ENCODE peak calls at places on chromosome 4, in four cellular contexts. E is suprapubic skin, J is IMR-90, A is breast epithelium. L is an unnamed sample.
A peak's percentile ranks its signal among the peaks of the same experiment; 100 is the strongest.

GRCh38 chr4:150849016-150849415 is 166.1 kb downstream of the LRBA start:
- DNase-seq in E (no peak), A (no peak), J (no peak), L (no peak)

GRCh38 chr4:102420563-102421221 is 75.4 kb upstream of the SLC39A8 start:
- DNase-seq in J (peak; percentile 26), A (no peak), E (no peak), L (no peak)

GRCh38 chr4:43251760-43252317 is 359.3 kb downstream of the GRXCR1 start:
- DNase-seq in J (peak; percentile 15), A (no peak), E (no peak), L (no peak)

GRCh38 chr4:185096032-185096653 is 46.9 kb upstream of the SLC25A4 start:
- DNase-seq in A (no peak), J (peak; percentile 31), E (no peak), L (no peak)

GRCh38 chr4:8775751-8776355 is 95.8 kb downstream of the HMX1 start:
- DNase-seq in A (no peak), E (peak; percentile 29), J (no peak), L (no peak)

GRCh38 chr4:168449740-168450442 is 30.4 kb downstream of the DDX60L start:
- DNase-seq in E (peak; percentile 81), J (peak; percentile 83), A (no peak), L (no peak)

GRCh38 chr4:42150653-42151567 is 1.5 kb downstream of the BEND4 start:
- DNase-seq in J (no peak), E (no peak), A (no peak), L (no peak)

GRCh38 chr4:39348371-39349265 is 17.5 kb downstream of the RFC1 start:
- DNase-seq in J (peak; percentile 56), A (no peak), E (no peak), L (no peak)

GRCh38 chr4:52234539-52235174 is 183.6 kb downstream of the SPATA18 start:
- DNase-seq in J (peak; percentile 37), A (no peak), E (no peak), L (no peak)

GRCh38 chr4:175560628-175561027 is 251.4 kb downstream of the GPM6A start:
- DNase-seq in E (no peak), A (no peak), J (peak; percentile 5), L (no peak)

GRCh38 chr4:26076896-26077295 is 162.9 kb downstream of the SMIM20 start:
- DNase-seq in E (no peak), A (no peak), J (peak; percentile 73), L (no peak)

GRCh38 chr4:184348311-184349233 is 125.8 kb downstream of the IRF2 start:
- DNase-seq in A (no peak), E (no peak), J (peak; percentile 90), L (no peak)

GRCh38 chr4:158013858-158014257 is 159.0 kb downstream of the GASK1B start:
- DNase-seq in A (no peak), E (no peak), J (peak; percentile 85), L (no peak)

GRCh38 chr4:128385683-128386304 is 98.2 kb upstream of the PGRMC2 start:
- DNase-seq in J (peak; percentile 80), A (no peak), E (no peak), L (no peak)

GRCh38 chr4:143337600-143338287 is 1.1 kb downstream of the GAB1 start:
- DNase-seq in A (peak; percentile 24), E (no peak), J (peak; percentile 58), L (no peak)

GRCh38 chr4:183801460-183802168 is 103.5 kb upstream of the STOX2 start:
- DNase-seq in A (no peak), J (no peak), E (no peak), L (no peak)

GRCh38 chr4:188821500-188821899 is 682.3 kb downstream of the TRIML1 start:
- DNase-seq in E (no peak), J (no peak), A (no peak), L (no peak)

GRCh38 chr4:181952478-181952877 is 290.7 kb upstream of the TENM3 start:
- DNase-seq in E (no peak), J (peak; percentile 96), A (peak; percentile 21), L (no peak)

GRCh38 chr4:81085291-81085690 is 54.8 kb downstream of the BMP3 start:
- DNase-seq in A (no peak), E (no peak), J (no peak), L (no peak)

GRCh38 chr4:57211131-57211530 is 100.9 kb upstream of the IGFBP7 start:
- DNase-seq in E (no peak), A (no peak), J (no peak), L (no peak)

GRCh38 chr4:73735231-73735630 is 5.1 kb upstream of the CXCL8 start:
- DNase-seq in E (no peak), A (no peak), J (peak; percentile 79), L (no peak)

GRCh38 chr4:181432347-181432746 is 810.9 kb upstream of the TENM3 start:
- DNase-seq in E (no peak), A (no peak), J (no peak), L (no peak)

GRCh38 chr4:138202686-138203085 is 39.5 kb downstream of the SLC7A11 start:
- DNase-seq in J (no peak), A (no peak), E (no peak), L (no peak)

GRCh38 chr4:155745984-155746383 is 12.8 kb upstream of the GUCY1B1 start:
- DNase-seq in E (no peak), J (peak; percentile 82), A (no peak), L (no peak)

GRCh38 chr4:54067163-54067562 is 2.8 kb upstream of the CHIC2 start:
- DNase-seq in E (peak; percentile 79), A (peak; percentile 44), J (peak; percentile 71), L (no peak)

GRCh38 chr4:185583813-185584212 is 48.5 kb upstream of the PDLIM3 start:
- DNase-seq in J (no peak), A (no peak), E (no peak), L (no peak)

GRCh38 chr4:80184791-80185756 is 12.2 kb upstream of the PRDM8 start:
- DNase-seq in J (no peak), E (no peak), A (no peak), L (no peak)

GRCh38 chr4:53847935-53848334 is 216.5 kb downstream of the CHIC2 start:
- DNase-seq in E (no peak), A (no peak), J (no peak), L (no peak)

GRCh38 chr4:1910643-1911042 is 39.5 kb downstream of the NSD2 start:
- DNase-seq in E (no peak), J (peak; percentile 66), A (no peak), L (no peak)

GRCh38 chr4:94758141-94758699 is 465 bp downstream of the BMPR1B start:
- DNase-seq in A (no peak), J (no peak), E (peak; percentile 60), L (no peak)

GRCh38 chr4:78527555-78527954 is 24.0 kb upstream of the ANXA3 start:
- DNase-seq in A (no peak), E (no peak), J (no peak), L (no peak)

GRCh38 chr4:78528327-78528726 is 23.2 kb upstream of the ANXA3 start:
- DNase-seq in E (no peak), A (no peak), J (peak; percentile 73), L (no peak)

GRCh38 chr4:78532046-78532445 is 19.5 kb upstream of the ANXA3 start:
- DNase-seq in E (no peak), A (no peak), J (no peak), L (no peak)

GRCh38 chr4:78527103-78527502 is 24.5 kb upstream of the ANXA3 start:
- DNase-seq in E (no peak), J (no peak), A (no peak), L (no peak)

DNA sequence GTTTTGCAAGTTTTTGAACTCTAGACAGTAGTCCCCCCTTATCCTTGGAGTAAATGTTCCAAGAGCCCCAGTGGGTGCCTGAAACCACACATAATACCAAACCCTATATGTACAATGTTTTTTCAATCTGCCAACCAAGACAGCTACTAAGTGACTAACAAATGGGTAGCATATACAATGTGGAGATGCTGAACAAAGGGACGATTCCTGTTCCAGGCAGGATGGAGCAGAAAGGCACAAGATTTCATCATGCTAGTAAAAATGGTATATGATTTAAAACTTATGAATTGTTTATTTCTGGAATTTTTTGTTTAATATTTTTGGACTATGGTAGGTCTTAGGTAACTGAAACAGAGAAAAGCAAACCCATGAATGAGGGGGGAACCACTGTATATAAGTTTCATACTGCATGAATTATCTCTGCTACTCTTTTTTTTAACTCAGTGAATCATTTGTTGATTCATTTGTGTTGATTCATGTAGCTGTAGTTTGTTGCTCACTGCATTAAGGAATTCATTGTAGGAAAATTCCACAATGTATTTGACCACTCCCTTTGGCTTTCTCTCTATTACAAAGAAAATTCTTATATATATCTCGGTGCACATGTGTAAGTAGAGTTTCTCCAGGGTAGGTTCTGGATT is 21.9 kb upstream of the ANXA3 start:
- DNase-seq in A (no peak), E (no peak), J (peak; percentile 74), L (no peak)
- H3K27ac ChIP-seq in A (no peak overlapping the region), E (no peak overlapping the region), J (peak overlapping the region; percentile 54), L (no peak overlapping the region)

GRCh38 chr4:113469926-113470325 is 291.6 kb downstream of the CAMK2D start:
- DNase-seq in J (no peak), A (no peak), E (no peak), L (no peak)
- H3K4me3 ChIP-seq in J (no peak overlapping the region), A (no peak overlapping the region), E (no peak overlapping the region), L (no peak overlapping the region)

GRCh38 chr4:187389420-187389819 is 606.2 kb upstream of the ZFP42 start:
- DNase-seq in E (no peak), J (no peak), A (no peak), L (no peak)

GRCh38 chr4:187396106-187396505 is 599.5 kb upstream of the ZFP42 start:
- DNase-seq in A (no peak), E (no peak), J (no peak), L (no peak)

GRCh38 chr4:187393546-187394344 is 601.8 kb upstream of the ZFP42 start:
- DNase-seq in E (no peak), A (no peak), J (peak; percentile 66), L (no peak)
- H3K27ac ChIP-seq in E (no peak overlapping the region), A (no peak overlapping the region), J (peak overlapping the region; percentile 73), L (no peak overlapping the region)

GRCh38 chr4:152278172-152278504 is 257.8 kb downstream of the FBXW7 start:
- DNase-seq in A (no peak), E (no peak), J (no peak), L (no peak)
- H3K4me3 ChIP-seq in A (no peak overlapping the region), E (no peak overlapping the region), J (no peak overlapping the region), L (no peak overlapping the region)

GRCh38 chr4:140186651-140187315 is 32.8 kb upstream of the MAML3 start:
- DNase-seq in E (no peak), A (peak; percentile 48), J (peak; percentile 67), L (no peak)

GRCh38 chr4:140185725-140186124 is 31.7 kb upstream of the MAML3 start:
- DNase-seq in E (no peak), J (no peak), A (no peak), L (no peak)

GRCh38 chr4:140187316-140187695 is 33.3 kb upstream of the MAML3 start:
- DNase-seq in J (peak; percentile 33), E (no peak), A (no peak), L (no peak)

GRCh38 chr4:140180577-140180976 is 26.6 kb upstream of the MAML3 start:
- DNase-seq in A (no peak), E (no peak), J (no peak), L (no peak)

GRCh38 chr4:140183270-140183669 is 29.3 kb upstream of the MAML3 start:
- DNase-seq in J (no peak), E (no peak), A (no peak), L (no peak)
- H3K27ac ChIP-seq in J (no peak overlapping the region), E (no peak overlapping the region), A (no peak overlapping the region), L (no peak overlapping the region)

GRCh38 chr4:83113429-83113786 is 1.1 kb downstream of the PLAC8 start:
- DNase-seq in J (no peak), A (no peak), E (no peak), L (no peak)
- H3K4me3 ChIP-seq in J (no peak overlapping the region), A (no peak overlapping the region), E (no peak overlapping the region), L (no peak overlapping the region)

L was measured in thoracic aorta.